ENCODE peak calls at places on chromosomes 11 and 22, in seven cellular contexts. One of them, this sample, is unnamed.
A peak's percentile ranks its signal among the peaks of the same experiment; 100 is the strongest.

GRCh38 chr11:82842019-82842418 is 58.2 kb downstream of the PRCP start:
- DNase-seq in GM23248: no peak
- DNase-seq in transverse colon: no peak
- DNase-seq in CD4-positive, alpha-beta T cell: no peak
- DNase-seq in lower lobe of right lung: no peak
- DNase-seq in body of pancreas: no peak
- DNase-seq in uterus: no peak
- DNase-seq in this sample: no peak

GRCh38 chr11:86636275-86636674 is 36.1 kb downstream of the ME3 start:
- DNase-seq in GM23248: peak; percentile 43
- DNase-seq in transverse colon: no peak
- DNase-seq in CD4-positive, alpha-beta T cell: no peak
- DNase-seq in lower lobe of right lung: no peak
- DNase-seq in body of pancreas: no peak
- DNase-seq in uterus: no peak
- DNase-seq in this sample: no peak

GRCh38 chr11:126561327-126561893 is 205.9 kb downstream of the ST3GAL4 start:
- DNase-seq in GM23248: peak; percentile 66
- DNase-seq in transverse colon: no peak
- DNase-seq in CD4-positive, alpha-beta T cell: no peak
- DNase-seq in lower lobe of right lung: no peak
- DNase-seq in body of pancreas: peak; percentile 29
- DNase-seq in uterus: no peak
- DNase-seq in this sample: peak; percentile 26

GRCh38 chr11:26134481-26135355 is 197.2 kb upstream of the ANO3 start:
- DNase-seq in GM23248: peak; percentile 28
- DNase-seq in transverse colon: no peak
- DNase-seq in CD4-positive, alpha-beta T cell: no peak
- DNase-seq in lower lobe of right lung: no peak
- DNase-seq in body of pancreas: no peak
- DNase-seq in uterus: no peak
- DNase-seq in this sample: no peak

GRCh38 chr11:66112041-66112491 is 42.0 kb downstream of the PACS1 start:
- DNase-seq in GM23248: no peak
- DNase-seq in transverse colon: no peak
- DNase-seq in CD4-positive, alpha-beta T cell: no peak
- DNase-seq in lower lobe of right lung: no peak
- DNase-seq in body of pancreas: no peak
- DNase-seq in uterus: no peak
- DNase-seq in this sample: no peak

GRCh38 chr22:32353292-32353691 is 4.4 kb upstream of the RFPL3 start:
- DNase-seq in GM23248: no peak
- DNase-seq in transverse colon: no peak
- DNase-seq in CD4-positive, alpha-beta T cell: no peak
- DNase-seq in lower lobe of right lung: no peak
- DNase-seq in body of pancreas: no peak
- DNase-seq in uterus: no peak
- DNase-seq in this sample: no peak

GRCh38 chr11:123129920-123130319 is 65.1 kb downstream of the CLMP start:
- DNase-seq in GM23248: peak; percentile 85
- DNase-seq in transverse colon: no peak
- DNase-seq in CD4-positive, alpha-beta T cell: no peak
- DNase-seq in lower lobe of right lung: no peak
- DNase-seq in body of pancreas: no peak
- DNase-seq in uterus: no peak
- DNase-seq in this sample: no peak

GRCh38 chr11:75337195-75337654 is 14.2 kb downstream of the ARRB1 start:
- DNase-seq in GM23248: peak; percentile 74
- DNase-seq in transverse colon: no peak
- DNase-seq in CD4-positive, alpha-beta T cell: no peak
- DNase-seq in lower lobe of right lung: peak; percentile 61
- DNase-seq in body of pancreas: no peak
- DNase-seq in uterus: no peak
- DNase-seq in this sample: no peak

GRCh38 chr22:33083212-33083611 is 25.0 kb upstream of the SYN3 start:
- DNase-seq in GM23248: peak; percentile 6
- DNase-seq in transverse colon: no peak
- DNase-seq in CD4-positive, alpha-beta T cell: no peak
- DNase-seq in lower lobe of right lung: no peak
- DNase-seq in body of pancreas: no peak
- DNase-seq in uterus: no peak
- DNase-seq in this sample: no peak

GRCh38 chr11:8905528-8906165 is 5.3 kb upstream of the AKIP1 start:
- DNase-seq in GM23248: peak; percentile 96
- DNase-seq in transverse colon: no peak
- DNase-seq in CD4-positive, alpha-beta T cell: no peak
- DNase-seq in lower lobe of right lung: no peak
- DNase-seq in body of pancreas: no peak
- DNase-seq in uterus: no peak
- DNase-seq in this sample: no peak

GRCh38 chr11:22432331-22433065 is 94.3 kb downstream of the SLC17A6 start:
- DNase-seq in GM23248: peak; percentile 58
- DNase-seq in transverse colon: no peak
- DNase-seq in CD4-positive, alpha-beta T cell: no peak
- DNase-seq in lower lobe of right lung: no peak
- DNase-seq in body of pancreas: peak; percentile 48
- DNase-seq in uterus: peak; percentile 14
- DNase-seq in this sample: peak; percentile 18

GRCh38 chr22:21876486-21877176 is 9.2 kb upstream of the MAPK1 start:
- DNase-seq in GM23248: peak; percentile 85
- DNase-seq in transverse colon: no peak
- DNase-seq in CD4-positive, alpha-beta T cell: no peak
- DNase-seq in lower lobe of right lung: no peak
- DNase-seq in body of pancreas: no peak
- DNase-seq in uterus: no peak
- DNase-seq in this sample: no peak

GRCh38 chr11:110829873-110830272 is 117.6 kb upstream of the ARHGAP20 start:
- DNase-seq in GM23248: peak; percentile 27
- DNase-seq in transverse colon: no peak
- DNase-seq in CD4-positive, alpha-beta T cell: no peak
- DNase-seq in lower lobe of right lung: no peak
- DNase-seq in body of pancreas: no peak
- DNase-seq in uterus: no peak
- DNase-seq in this sample: no peak

GRCh38 chr11:57597971-57598830 is 716 bp downstream of the SERPING1 start:
- DNase-seq in GM23248: peak; percentile 83
- DNase-seq in transverse colon: peak; percentile 62
- DNase-seq in CD4-positive, alpha-beta T cell: no peak
- DNase-seq in lower lobe of right lung: peak; percentile 83
- DNase-seq in body of pancreas: peak; percentile 61
- DNase-seq in uterus: peak; percentile 91
- DNase-seq in this sample: peak; percentile 73

GRCh38 chr11:45900916-45901617 is 6.0 kb downstream of the FREY1 start:
- DNase-seq in GM23248: peak; percentile 42
- DNase-seq in transverse colon: no peak
- DNase-seq in CD4-positive, alpha-beta T cell: no peak
- DNase-seq in lower lobe of right lung: no peak
- DNase-seq in body of pancreas: peak; percentile 75
- DNase-seq in uterus: peak; percentile 61
- DNase-seq in this sample: no peak

GRCh38 chr22:20389288-20389687 is 4.7 kb upstream of the ZNF74 start:
- DNase-seq in GM23248: no peak
- DNase-seq in transverse colon: no peak
- DNase-seq in CD4-positive, alpha-beta T cell: no peak
- DNase-seq in lower lobe of right lung: no peak
- DNase-seq in body of pancreas: no peak
- DNase-seq in uterus: no peak
- DNase-seq in this sample: no peak

GRCh38 chr22:20188567-20188877 is 37.7 kb upstream of the CCDC188 start:
- DNase-seq in GM23248: no peak
- DNase-seq in transverse colon: no peak
- DNase-seq in CD4-positive, alpha-beta T cell: no peak
- DNase-seq in lower lobe of right lung: no peak
- DNase-seq in body of pancreas: no peak
- DNase-seq in uterus: no peak
- DNase-seq in this sample: no peak

GRCh38 chr22:34070051-34070450 is 149.8 kb upstream of the LARGE1 start:
- DNase-seq in GM23248: no peak
- DNase-seq in transverse colon: no peak
- DNase-seq in CD4-positive, alpha-beta T cell: no peak
- DNase-seq in lower lobe of right lung: no peak
- DNase-seq in body of pancreas: no peak
- DNase-seq in uterus: no peak
- DNase-seq in this sample: no peak

GRCh38 chr11:72641900-72642814 is 32.1 kb downstream of the PDE2A start:
- DNase-seq in GM23248: peak; percentile 56
- DNase-seq in transverse colon: peak; percentile 48
- DNase-seq in CD4-positive, alpha-beta T cell: no peak
- DNase-seq in lower lobe of right lung: peak; percentile 61
- DNase-seq in body of pancreas: peak; percentile 31
- DNase-seq in uterus: peak; percentile 53
- DNase-seq in this sample: no peak

GRCh38 chr11:71935338-71935925 is 6.6 kb downstream of the RNF121 start:
- DNase-seq in GM23248: no peak
- DNase-seq in transverse colon: no peak
- DNase-seq in CD4-positive, alpha-beta T cell: no peak
- DNase-seq in lower lobe of right lung: no peak
- DNase-seq in body of pancreas: no peak
- DNase-seq in uterus: no peak
- DNase-seq in this sample: no peak

GRCh38 chr11:13216019-13217006 is 61.3 kb upstream of the BMAL1 start:
- DNase-seq in GM23248: peak; percentile 99
- DNase-seq in transverse colon: no peak
- DNase-seq in CD4-positive, alpha-beta T cell: no peak
- DNase-seq in lower lobe of right lung: no peak
- DNase-seq in body of pancreas: no peak
- DNase-seq in uterus: no peak
- DNase-seq in this sample: no peak

GRCh38 chr11:33110083-33110482 is 51.2 kb downstream of the CSTF3 start:
- DNase-seq in GM23248: no peak
- DNase-seq in transverse colon: no peak
- DNase-seq in CD4-positive, alpha-beta T cell: no peak
- DNase-seq in lower lobe of right lung: no peak
- DNase-seq in body of pancreas: no peak
- DNase-seq in uterus: no peak
- DNase-seq in this sample: no peak

GRCh38 chr11:12291767-12292166 is 85.6 kb upstream of the PARVA start:
- DNase-seq in GM23248: no peak
- DNase-seq in transverse colon: no peak
- DNase-seq in CD4-positive, alpha-beta T cell: no peak
- DNase-seq in lower lobe of right lung: no peak
- DNase-seq in body of pancreas: no peak
- DNase-seq in uterus: no peak
- DNase-seq in this sample: no peak

GRCh38 chr22:43670545-43670944 is 141.6 kb downstream of the EFCAB6 start:
- DNase-seq in GM23248: no peak
- DNase-seq in transverse colon: peak; percentile 45
- DNase-seq in CD4-positive, alpha-beta T cell: no peak
- DNase-seq in lower lobe of right lung: no peak
- DNase-seq in body of pancreas: no peak
- DNase-seq in uterus: no peak
- DNase-seq in this sample: no peak

GRCh38 chr11:12248330-12248729 is 129.0 kb upstream of the PARVA start:
- DNase-seq in GM23248: no peak
- DNase-seq in transverse colon: peak; percentile 92
- DNase-seq in CD4-positive, alpha-beta T cell: no peak
- DNase-seq in lower lobe of right lung: peak; percentile 97
- DNase-seq in body of pancreas: peak; percentile 97
- DNase-seq in uterus: peak; percentile 52
- DNase-seq in this sample: peak; percentile 71

GRCh38 chr22:47324435-47324990 is 562.1 kb downstream of the TBC1D22A start:
- DNase-seq in GM23248: no peak
- DNase-seq in transverse colon: no peak
- DNase-seq in CD4-positive, alpha-beta T cell: no peak
- DNase-seq in lower lobe of right lung: no peak
- DNase-seq in body of pancreas: no peak
- DNase-seq in uterus: no peak
- DNase-seq in this sample: no peak
- H3K9me3 ChIP-seq in GM23248: peaks cover 4% of the 10 kb centered on the region
- H3K9me3 ChIP-seq in transverse colon: peaks cover 11% of the 10 kb centered on the region
- H3K9me3 ChIP-seq in CD4-positive, alpha-beta T cell: peaks cover 18% of the 10 kb centered on the region
- H3K9me3 ChIP-seq in lower lobe of right lung: peaks cover 18% of the 10 kb centered on the region
- H3K9me3 ChIP-seq in body of pancreas: peaks cover 17% of the 10 kb centered on the region
- H3K9me3 ChIP-seq in uterus: no peaks in the 10 kb centered on the region
- H3K9me3 ChIP-seq in this sample: peaks cover 37% of the 10 kb centered on the region

GRCh38 chr11:116955949-116956348 is 118.5 kb upstream of the APOA1 start:
- DNase-seq in GM23248: no peak
- DNase-seq in transverse colon: no peak
- DNase-seq in CD4-positive, alpha-beta T cell: no peak
- DNase-seq in lower lobe of right lung: no peak
- DNase-seq in body of pancreas: no peak
- DNase-seq in uterus: peak; percentile 19
- DNase-seq in this sample: no peak
- H3K27ac ChIP-seq in GM23248: no peak overlapping the region
- H3K27ac ChIP-seq in transverse colon: peak overlapping the region; percentile 0
- H3K27ac ChIP-seq in CD4-positive, alpha-beta T cell: no peak overlapping the region
- H3K27ac ChIP-seq in lower lobe of right lung: no peak overlapping the region
- H3K27ac ChIP-seq in body of pancreas: no peak overlapping the region
- H3K27ac ChIP-seq in uterus: no peak overlapping the region
- H3K27ac ChIP-seq in this sample: no peak overlapping the region

GRCh38 chr11:58719406-58720117 is 12.2 kb downstream of the GLYAT start:
- DNase-seq in GM23248: no peak
- DNase-seq in transverse colon: no peak
- DNase-seq in CD4-positive, alpha-beta T cell: no peak
- DNase-seq in lower lobe of right lung: no peak
- DNase-seq in body of pancreas: no peak
- DNase-seq in uterus: no peak
- DNase-seq in this sample: no peak
- H3K9me3 ChIP-seq in GM23248: no peaks in the 10 kb centered on the region
- H3K9me3 ChIP-seq in transverse colon: no peaks in the 10 kb centered on the region
- H3K9me3 ChIP-seq in CD4-positive, alpha-beta T cell: no peaks in the 10 kb centered on the region
- H3K9me3 ChIP-seq in lower lobe of right lung: no peaks in the 10 kb centered on the region
- H3K9me3 ChIP-seq in body of pancreas: no peaks in the 10 kb centered on the region
- H3K9me3 ChIP-seq in uterus: no peaks in the 10 kb centered on the region
- H3K9me3 ChIP-seq in this sample: no peaks in the 10 kb centered on the region

DNA sequence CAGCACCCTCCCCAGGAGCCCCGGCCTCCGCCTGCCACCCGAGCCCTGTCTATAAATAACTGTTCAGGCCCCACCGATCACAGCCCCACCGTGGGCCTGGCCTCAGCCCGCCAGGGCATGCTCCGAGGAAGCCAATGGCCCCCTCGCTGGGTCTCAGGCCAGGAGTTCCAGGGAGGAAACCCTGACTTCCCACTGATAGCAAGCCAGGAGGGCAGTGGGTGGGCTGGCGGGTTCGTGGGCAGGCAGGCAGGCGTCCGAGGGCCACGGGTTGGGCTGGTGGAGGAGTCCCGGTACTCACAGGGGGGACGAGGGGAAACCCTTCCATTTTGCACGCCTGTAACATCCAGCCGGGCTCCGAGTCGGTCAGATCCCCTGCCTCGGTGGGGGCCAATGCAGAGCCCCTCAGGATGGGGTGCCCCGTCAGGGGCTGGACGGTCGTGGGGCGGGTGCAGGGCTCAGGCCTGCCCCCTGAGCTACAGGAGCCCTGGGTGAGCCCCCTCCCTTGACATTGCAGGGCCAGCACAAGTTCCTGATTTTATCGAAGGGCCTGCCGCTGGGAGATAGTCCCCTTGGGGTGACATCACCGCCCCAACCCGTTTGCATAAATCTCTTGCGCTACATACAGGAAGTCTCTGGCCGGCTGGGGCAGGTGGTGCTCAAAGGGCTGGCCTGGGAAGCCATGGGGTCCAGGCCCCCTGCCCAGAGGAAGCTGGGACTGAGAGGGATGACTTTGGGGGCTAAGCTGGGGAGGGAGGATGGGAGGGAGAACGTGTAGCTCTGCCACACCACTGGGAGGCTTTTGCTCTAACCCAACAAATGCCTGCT is at the start of gene SPI1:
- DNase-seq in GM23248: no peak
- DNase-seq in transverse colon: peak; percentile 73
- DNase-seq in CD4-positive, alpha-beta T cell: no peak
- DNase-seq in lower lobe of right lung: peak; percentile 91
- DNase-seq in body of pancreas: no peak
- DNase-seq in uterus: no peak
- DNase-seq in this sample: peak; percentile 39
- H3K27ac ChIP-seq in GM23248: no peak within 1 kb of the TSS
- H3K27ac ChIP-seq in transverse colon: peak within 1 kb of the TSS; percentile 67
- H3K27ac ChIP-seq in CD4-positive, alpha-beta T cell: peak within 1 kb of the TSS; percentile 17
- H3K27ac ChIP-seq in lower lobe of right lung: peak within 1 kb of the TSS; percentile 83
- H3K27ac ChIP-seq in body of pancreas: no peak within 1 kb of the TSS
- H3K27ac ChIP-seq in uterus: no peak within 1 kb of the TSS
- H3K27ac ChIP-seq in this sample: peak within 1 kb of the TSS; percentile 85